ENCODE peak calls at places on chromosomes 1 and 21, in nine cellular contexts. One of them, this sample, is unnamed.

GRCh38 chr21:41171210-41171609 is 3.2 kb downstream of the BACE2 start:
- DNase-seq in A673: no peak
- DNase-seq in AG04450: no peak
- DNase-seq in suprapubic skin: no peak
- DNase-seq in CD8-positive, alpha-beta T cell: no peak
- DNase-seq in H9: no peak
- DNase-seq in foreskin fibroblast: no peak
- DNase-seq in neural progenitor cell: no peak
- DNase-seq in fibroblast of lung: peak
- DNase-seq in this sample: no peak

GRCh38 chr1:147598631-147599361 is 57.5 kb downstream of the BCL9 start:
- DNase-seq in fibroblast of lung: peak
- DNase-seq in AG04450: no peak
- DNase-seq in suprapubic skin: peak
- DNase-seq in H9: no peak
- DNase-seq in A673: peak
- DNase-seq in neural progenitor cell: peak
- DNase-seq in CD8-positive, alpha-beta T cell: peak
- DNase-seq in foreskin fibroblast: no peak
- DNase-seq in this sample: peak

GRCh38 chr1:30058966-30059365 is 664.4 kb downstream of the MATN1 start:
- DNase-seq in neural progenitor cell: no peak
- DNase-seq in AG04450: peak
- DNase-seq in fibroblast of lung: peak
- DNase-seq in foreskin fibroblast: peak
- DNase-seq in CD8-positive, alpha-beta T cell: no peak
- DNase-seq in H9: no peak
- DNase-seq in A673: peak
- DNase-seq in suprapubic skin: no peak
- DNase-seq in this sample: no peak

GRCh38 chr1:172089768-172090510 is 248.6 kb downstream of the DNM3 start:
- DNase-seq in A673: peak
- DNase-seq in fibroblast of lung: peak
- DNase-seq in foreskin fibroblast: peak
- DNase-seq in CD8-positive, alpha-beta T cell: peak
- DNase-seq in neural progenitor cell: peak
- DNase-seq in suprapubic skin: no peak
- DNase-seq in H9: peak
- DNase-seq in AG04450: no peak
- DNase-seq in this sample: peak

GRCh38 chr1:156931974-156932710 is 11.7 kb downstream of the LRRC71 start:
- DNase-seq in suprapubic skin: no peak
- DNase-seq in fibroblast of lung: no peak
- DNase-seq in AG04450: no peak
- DNase-seq in H9: no peak
- DNase-seq in A673: no peak
- DNase-seq in foreskin fibroblast: no peak
- DNase-seq in CD8-positive, alpha-beta T cell: no peak
- DNase-seq in neural progenitor cell: no peak
- DNase-seq in this sample: no peak

GRCh38 chr1:12276225-12276624 is 46.4 kb downstream of the VPS13D start:
- DNase-seq in suprapubic skin: no peak
- DNase-seq in H9: peak
- DNase-seq in AG04450: no peak
- DNase-seq in CD8-positive, alpha-beta T cell: no peak
- DNase-seq in A673: peak
- DNase-seq in foreskin fibroblast: peak
- DNase-seq in neural progenitor cell: peak
- DNase-seq in fibroblast of lung: peak
- DNase-seq in this sample: peak

GRCh38 chr1:238223067-238223640 is 332.4 kb upstream of the ZP4 start:
- DNase-seq in neural progenitor cell: no peak
- DNase-seq in fibroblast of lung: peak
- DNase-seq in A673: no peak
- DNase-seq in foreskin fibroblast: no peak
- DNase-seq in CD8-positive, alpha-beta T cell: no peak
- DNase-seq in H9: no peak
- DNase-seq in suprapubic skin: no peak
- DNase-seq in AG04450: no peak
- DNase-seq in this sample: no peak

GRCh38 chr1:31703431-31704260 is at the start of gene COL16A1:
- DNase-seq in CD8-positive, alpha-beta T cell: no peak
- DNase-seq in suprapubic skin: peak
- DNase-seq in fibroblast of lung: peak
- DNase-seq in AG04450: no peak
- DNase-seq in H9: peak
- DNase-seq in foreskin fibroblast: peak
- DNase-seq in A673: peak
- DNase-seq in neural progenitor cell: peak
- DNase-seq in this sample: peak

GRCh38 chr21:44497641-44498243 is 42.3 kb downstream of the KRTAP10-1 start:
- DNase-seq in foreskin fibroblast: peak
- DNase-seq in A673: no peak
- DNase-seq in fibroblast of lung: no peak
- DNase-seq in H9: no peak
- DNase-seq in neural progenitor cell: no peak
- DNase-seq in suprapubic skin: no peak
- DNase-seq in CD8-positive, alpha-beta T cell: no peak
- DNase-seq in AG04450: no peak
- DNase-seq in this sample: no peak

GRCh38 chr21:21019681-21020080 is 21.5 kb downstream of the NCAM2 start:
- DNase-seq in fibroblast of lung: peak
- DNase-seq in foreskin fibroblast: no peak
- DNase-seq in H9: no peak
- DNase-seq in AG04450: no peak
- DNase-seq in CD8-positive, alpha-beta T cell: no peak
- DNase-seq in suprapubic skin: no peak
- DNase-seq in neural progenitor cell: no peak
- DNase-seq in A673: no peak
- DNase-seq in this sample: no peak

GRCh38 chr1:32962248-32962896 is 2.2 kb downstream of the RNF19B start:
- DNase-seq in neural progenitor cell: no peak
- DNase-seq in AG04450: no peak
- DNase-seq in foreskin fibroblast: no peak
- DNase-seq in fibroblast of lung: no peak
- DNase-seq in suprapubic skin: no peak
- DNase-seq in CD8-positive, alpha-beta T cell: no peak
- DNase-seq in A673: no peak
- DNase-seq in H9: no peak
- DNase-seq in this sample: no peak

GRCh38 chr1:72037745-72038343 is 244.5 kb downstream of the NEGR1 start:
- DNase-seq in neural progenitor cell: peak
- DNase-seq in AG04450: peak
- DNase-seq in foreskin fibroblast: peak
- DNase-seq in fibroblast of lung: peak
- DNase-seq in CD8-positive, alpha-beta T cell: no peak
- DNase-seq in A673: peak
- DNase-seq in H9: no peak
- DNase-seq in suprapubic skin: no peak
- DNase-seq in this sample: peak

GRCh38 chr1:8419172-8419571 is 101.3 kb downstream of the SLC45A1 start:
- DNase-seq in neural progenitor cell: peak
- DNase-seq in H9: no peak
- DNase-seq in suprapubic skin: no peak
- DNase-seq in foreskin fibroblast: no peak
- DNase-seq in CD8-positive, alpha-beta T cell: no peak
- DNase-seq in A673: peak
- DNase-seq in fibroblast of lung: no peak
- DNase-seq in AG04450: no peak
- DNase-seq in this sample: no peak

GRCh38 chr1:14190508-14190907 is 408.0 kb upstream of the KAZN start:
- DNase-seq in fibroblast of lung: peak
- DNase-seq in H9: peak
- DNase-seq in A673: no peak
- DNase-seq in CD8-positive, alpha-beta T cell: no peak
- DNase-seq in foreskin fibroblast: no peak
- DNase-seq in neural progenitor cell: no peak
- DNase-seq in suprapubic skin: no peak
- DNase-seq in AG04450: no peak
- DNase-seq in this sample: no peak

GRCh38 chr1:21495225-21495820 is 13.9 kb upstream of the ALPL start:
- DNase-seq in H9: no peak
- DNase-seq in fibroblast of lung: no peak
- DNase-seq in AG04450: no peak
- DNase-seq in CD8-positive, alpha-beta T cell: no peak
- DNase-seq in foreskin fibroblast: no peak
- DNase-seq in A673: no peak
- DNase-seq in suprapubic skin: no peak
- DNase-seq in neural progenitor cell: no peak
- DNase-seq in this sample: no peak

GRCh38 chr1:21496886-21497285 is 12.3 kb upstream of the ALPL start:
- DNase-seq in CD8-positive, alpha-beta T cell: no peak
- DNase-seq in H9: no peak
- DNase-seq in neural progenitor cell: no peak
- DNase-seq in foreskin fibroblast: no peak
- DNase-seq in fibroblast of lung: no peak
- DNase-seq in suprapubic skin: no peak
- DNase-seq in A673: no peak
- DNase-seq in AG04450: no peak
- DNase-seq in this sample: no peak

GRCh38 chr1:21496063-21496462 is 13.2 kb upstream of the ALPL start:
- DNase-seq in CD8-positive, alpha-beta T cell: no peak
- DNase-seq in suprapubic skin: no peak
- DNase-seq in AG04450: no peak
- DNase-seq in H9: no peak
- DNase-seq in neural progenitor cell: no peak
- DNase-seq in fibroblast of lung: no peak
- DNase-seq in foreskin fibroblast: no peak
- DNase-seq in A673: no peak
- DNase-seq in this sample: no peak

GRCh38 chr1:21499283-21499945 is 9.8 kb upstream of the ALPL start:
- DNase-seq in neural progenitor cell: no peak
- DNase-seq in AG04450: no peak
- DNase-seq in CD8-positive, alpha-beta T cell: no peak
- DNase-seq in fibroblast of lung: peak
- DNase-seq in H9: no peak
- DNase-seq in foreskin fibroblast: no peak
- DNase-seq in suprapubic skin: no peak
- DNase-seq in A673: no peak
- DNase-seq in this sample: no peak

GRCh38 chr1:21497466-21498061 is 11.7 kb upstream of the ALPL start:
- DNase-seq in AG04450: no peak
- DNase-seq in fibroblast of lung: no peak
- DNase-seq in CD8-positive, alpha-beta T cell: no peak
- DNase-seq in H9: peak
- DNase-seq in A673: no peak
- DNase-seq in neural progenitor cell: peak
- DNase-seq in foreskin fibroblast: no peak
- DNase-seq in suprapubic skin: no peak
- DNase-seq in this sample: no peak
- TF ChIP-seq CTCF in AG04450: peak
- TF ChIP-seq CTCF in fibroblast of lung: no peak
- TF ChIP-seq CTCF in CD8-positive, alpha-beta T cell: no peak
- TF ChIP-seq CTCF in H9: peak
- TF ChIP-seq CTCF in A673: no peak
- TF ChIP-seq CTCF in neural progenitor cell: peak
- TF ChIP-seq CTCF in foreskin fibroblast: no peak
- TF ChIP-seq CTCF in suprapubic skin: no peak
- TF ChIP-seq CTCF in this sample: no peak

DNA sequence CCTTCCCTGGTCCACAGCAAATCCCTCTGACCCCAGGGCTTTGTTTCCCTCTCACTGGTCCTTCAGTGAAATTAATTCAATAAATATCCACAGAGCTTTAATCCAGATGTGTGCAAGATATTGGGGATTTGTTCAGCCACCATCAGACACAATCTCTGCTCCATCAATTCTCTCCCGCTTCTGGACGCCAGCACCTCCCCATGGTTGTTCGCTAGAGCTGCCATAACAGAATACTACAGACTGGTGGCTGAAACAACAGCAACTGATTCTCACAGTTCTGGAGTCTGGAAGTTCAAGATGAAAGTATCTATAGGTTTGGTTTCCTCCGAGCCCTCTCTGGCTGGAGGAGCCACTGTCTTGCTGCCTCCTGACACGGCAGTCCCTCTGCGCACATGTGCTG is 303.9 kb downstream of the SMYD3 start:
- DNase-seq in H9: no peak
- DNase-seq in fibroblast of lung: no peak
- DNase-seq in CD8-positive, alpha-beta T cell: no peak
- DNase-seq in A673: no peak
- DNase-seq in neural progenitor cell: no peak
- DNase-seq in AG04450: no peak
- DNase-seq in suprapubic skin: no peak
- DNase-seq in foreskin fibroblast: no peak
- DNase-seq in this sample: no peak
- TF ChIP-seq CTCF in H9: peak
- TF ChIP-seq CTCF in fibroblast of lung: no peak
- TF ChIP-seq CTCF in CD8-positive, alpha-beta T cell: no peak
- TF ChIP-seq CTCF in A673: peak
- TF ChIP-seq CTCF in neural progenitor cell: no peak
- TF ChIP-seq CTCF in AG04450: no peak
- TF ChIP-seq CTCF in suprapubic skin: no peak
- TF ChIP-seq CTCF in foreskin fibroblast: no peak
- TF ChIP-seq CTCF in this sample: no peak

GRCh38 chr1:149993764-149994163 is 16.8 kb downstream of the OTUD7B start:
- DNase-seq in suprapubic skin: no peak
- DNase-seq in H9: no peak
- DNase-seq in CD8-positive, alpha-beta T cell: no peak
- DNase-seq in A673: no peak
- DNase-seq in AG04450: no peak
- DNase-seq in foreskin fibroblast: no peak
- DNase-seq in neural progenitor cell: no peak
- DNase-seq in fibroblast of lung: no peak
- DNase-seq in this sample: no peak

GRCh38 chr1:149997585-149998262 is 12.8 kb downstream of the OTUD7B start:
- DNase-seq in fibroblast of lung: no peak
- DNase-seq in H9: no peak
- DNase-seq in A673: no peak
- DNase-seq in CD8-positive, alpha-beta T cell: no peak
- DNase-seq in suprapubic skin: no peak
- DNase-seq in neural progenitor cell: no peak
- DNase-seq in AG04450: no peak
- DNase-seq in foreskin fibroblast: no peak
- DNase-seq in this sample: no peak

GRCh38 chr1:149995927-149996326 is 14.6 kb downstream of the OTUD7B start:
- DNase-seq in H9: no peak
- DNase-seq in CD8-positive, alpha-beta T cell: no peak
- DNase-seq in foreskin fibroblast: no peak
- DNase-seq in suprapubic skin: no peak
- DNase-seq in fibroblast of lung: peak
- DNase-seq in A673: no peak
- DNase-seq in neural progenitor cell: no peak
- DNase-seq in AG04450: no peak
- DNase-seq in this sample: no peak

GRCh38 chr1:149987297-149987595 is 23.3 kb downstream of the OTUD7B start:
- DNase-seq in suprapubic skin: no peak
- DNase-seq in CD8-positive, alpha-beta T cell: no peak
- DNase-seq in foreskin fibroblast: no peak
- DNase-seq in H9: no peak
- DNase-seq in A673: no peak
- DNase-seq in AG04450: no peak
- DNase-seq in neural progenitor cell: no peak
- DNase-seq in fibroblast of lung: peak
- DNase-seq in this sample: no peak

GRCh38 chr1:149993181-149993580 is 17.3 kb downstream of the OTUD7B start:
- DNase-seq in H9: no peak
- DNase-seq in neural progenitor cell: no peak
- DNase-seq in fibroblast of lung: peak
- DNase-seq in foreskin fibroblast: no peak
- DNase-seq in suprapubic skin: no peak
- DNase-seq in A673: no peak
- DNase-seq in CD8-positive, alpha-beta T cell: no peak
- DNase-seq in AG04450: no peak
- DNase-seq in this sample: no peak
- TF ChIP-seq CTCF in H9: no peak
- TF ChIP-seq CTCF in neural progenitor cell: no peak
- TF ChIP-seq CTCF in fibroblast of lung: no peak
- TF ChIP-seq CTCF in foreskin fibroblast: no peak
- TF ChIP-seq CTCF in suprapubic skin: no peak
- TF ChIP-seq CTCF in A673: no peak
- TF ChIP-seq CTCF in CD8-positive, alpha-beta T cell: no peak
- TF ChIP-seq CTCF in AG04450: no peak
- TF ChIP-seq CTCF in this sample: no peak

GRCh38 chr1:231322880-231323530 is 14.6 kb downstream of the EXOC8 start:
- DNase-seq in A673: no peak
- DNase-seq in neural progenitor cell: no peak
- DNase-seq in suprapubic skin: peak
- DNase-seq in CD8-positive, alpha-beta T cell: no peak
- DNase-seq in fibroblast of lung: no peak
- DNase-seq in H9: no peak
- DNase-seq in foreskin fibroblast: no peak
- DNase-seq in AG04450: no peak
- DNase-seq in this sample: no peak
- TF ChIP-seq CTCF in A673: no peak
- TF ChIP-seq CTCF in neural progenitor cell: no peak
- TF ChIP-seq CTCF in suprapubic skin: no peak
- TF ChIP-seq CTCF in CD8-positive, alpha-beta T cell: no peak
- TF ChIP-seq CTCF in fibroblast of lung: no peak
- TF ChIP-seq CTCF in H9: peak
- TF ChIP-seq CTCF in foreskin fibroblast: no peak
- TF ChIP-seq CTCF in AG04450: peak
- TF ChIP-seq CTCF in this sample: no peak